ENCODE peak calls at places on chromosomes 16 and 17, in five cellular contexts. F is WTC11, K is A549, X is AG10803, D is BJ. R is an unnamed sample.

GRCh38 chr17:1649844-1650409 is at the start of gene RILP:
- DNase-seq in F (peak), K (peak), X (peak), D (no peak), R (peak)

GRCh38 chr17:82644148-82644547 is 4.1 kb downstream of the WDR45B start:
- DNase-seq in F (no peak), K (no peak), X (no peak), D (no peak), R (no peak)

GRCh38 chr17:47275245-47275984 is 21.8 kb downstream of the ITGB3 start:
- DNase-seq in F (peak), K (no peak), X (peak), D (peak), R (peak)

GRCh38 chr17:7853693-7854043 is 1.2 kb upstream of the TMEM88 start:
- DNase-seq in F (peak), K (no peak), X (no peak), D (no peak), R (no peak)

GRCh38 chr17:50688168-50688719 is 19.5 kb downstream of the ANKRD40 start:
- DNase-seq in F (no peak), K (no peak), X (no peak), D (no peak), R (no peak)

GRCh38 chr17:79023886-79024771 is at the start of gene C1QTNF1:
- DNase-seq in F (peak), K (peak), X (no peak), D (no peak), R (peak)

GRCh38 chr17:36188891-36189306 is 7.7 kb downstream of the CCL3L1 start:
- DNase-seq in F (no peak), K (no peak), X (no peak), D (no peak), R (no peak)

GRCh38 chr17:79980246-79981043 is 55.2 kb downstream of the TBC1D16 start:
- DNase-seq in F (peak), K (no peak), X (no peak), D (no peak), R (no peak)

GRCh38 chr17:32840241-32840640 is 36.7 kb downstream of the MYO1D start:
- DNase-seq in F (no peak), K (no peak), X (no peak), D (no peak), R (no peak)

GRCh38 chr16:86774931-86775330 is 196.6 kb downstream of the FOXL1 start:
- DNase-seq in F (no peak), K (no peak), X (no peak), D (no peak), R (no peak)

GRCh38 chr16:86772231-86772510 is 193.8 kb downstream of the FOXL1 start:
- DNase-seq in F (no peak), K (no peak), X (peak), D (no peak), R (no peak)

GRCh38 chr16:86771506-86772230 is 193.3 kb downstream of the FOXL1 start:
- DNase-seq in F (no peak), K (no peak), X (no peak), D (no peak), R (no peak)

GRCh38 chr16:86773339-86773715 is 195.0 kb downstream of the FOXL1 start:
- DNase-seq in F (no peak), K (no peak), X (no peak), D (no peak), R (no peak)

DNA sequence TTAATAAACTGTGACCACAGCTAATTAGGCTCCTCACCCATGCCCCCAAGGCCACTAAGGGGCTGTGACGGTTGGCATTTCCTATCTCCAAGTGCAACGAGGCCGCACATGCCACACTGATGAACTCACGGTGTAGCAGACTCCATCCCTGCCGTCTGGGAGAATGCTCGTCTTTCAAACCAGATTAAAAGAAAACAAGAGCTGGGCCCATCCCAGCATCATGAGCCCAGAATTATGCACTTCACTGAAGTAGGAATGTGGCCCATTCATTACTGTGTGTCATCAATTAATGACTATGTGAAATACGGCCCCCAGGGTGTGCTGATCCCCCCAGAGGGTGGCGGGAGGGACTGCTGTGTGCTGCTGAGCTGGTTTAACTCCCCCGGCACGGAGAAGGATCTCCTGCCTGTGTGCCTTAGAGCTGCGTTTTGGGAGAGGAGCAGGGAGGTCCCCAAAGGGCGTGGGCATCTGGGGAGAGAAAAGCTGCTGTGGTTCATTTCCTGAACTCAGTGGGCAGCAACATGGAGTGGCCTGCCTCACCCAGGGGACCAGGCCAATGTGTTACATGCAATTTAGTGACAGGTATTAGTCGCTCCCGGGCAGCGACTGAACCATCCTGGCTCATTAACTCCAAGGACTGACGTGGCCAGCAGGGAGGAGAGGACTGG is 194.5 kb downstream of the FOXL1 start:
- DNase-seq in F (no peak), K (no peak), X (peak), D (peak), R (no peak)
- TF ChIP-seq CTCF in F (no peak), K (no peak), X (no peak), D (no peak), R (no peak)

GRCh38 chr16:46918905-46919792 is 35.0 kb downstream of the GPT2 start:
- DNase-seq in F (no peak), K (no peak), X (no peak), D (no peak), R (no peak)
- TF ChIP-seq CTCF in F (no peak), K (no peak), X (no peak), D (no peak), R (no peak)

GRCh38 chr17:60314423-60314822 is 77.5 kb downstream of the USP32 start:
- DNase-seq in F (no peak), K (no peak), X (no peak), D (no peak), R (no peak)

GRCh38 chr17:60311936-60312335 is 80.0 kb downstream of the USP32 start:
- DNase-seq in F (no peak), K (no peak), X (peak), D (no peak), R (no peak)

GRCh38 chr17:60318830-60319229 is 73.1 kb downstream of the USP32 start:
- DNase-seq in F (no peak), K (no peak), X (no peak), D (no peak), R (no peak)

GRCh38 chr17:60311186-60311585 is 80.7 kb downstream of the USP32 start:
- DNase-seq in F (no peak), K (no peak), X (no peak), D (no peak), R (no peak)

GRCh38 chr17:60315650-60316049 is 76.3 kb downstream of the USP32 start:
- DNase-seq in F (no peak), K (no peak), X (no peak), D (no peak), R (no peak)
- TF ChIP-seq CTCF in F (no peak), K (peak), X (no peak), D (no peak), R (no peak)

GRCh38 chr16:10078541-10078949 is 103.7 kb downstream of the GRIN2A start:
- DNase-seq in F (peak), K (no peak), X (no peak), D (no peak), R (peak)
- TF ChIP-seq CTCF in F (no peak), K (no peak), X (no peak), D (no peak), R (peak)

GRCh38 chr17:27631897-27632725 is 1.1 kb downstream of the LGALS9 start:
- DNase-seq in F (no peak), K (no peak), X (no peak), D (no peak), R (no peak)
- TF ChIP-seq CTCF in F (no peak), K (no peak), X (no peak), D (no peak), R (no peak)

DNA sequence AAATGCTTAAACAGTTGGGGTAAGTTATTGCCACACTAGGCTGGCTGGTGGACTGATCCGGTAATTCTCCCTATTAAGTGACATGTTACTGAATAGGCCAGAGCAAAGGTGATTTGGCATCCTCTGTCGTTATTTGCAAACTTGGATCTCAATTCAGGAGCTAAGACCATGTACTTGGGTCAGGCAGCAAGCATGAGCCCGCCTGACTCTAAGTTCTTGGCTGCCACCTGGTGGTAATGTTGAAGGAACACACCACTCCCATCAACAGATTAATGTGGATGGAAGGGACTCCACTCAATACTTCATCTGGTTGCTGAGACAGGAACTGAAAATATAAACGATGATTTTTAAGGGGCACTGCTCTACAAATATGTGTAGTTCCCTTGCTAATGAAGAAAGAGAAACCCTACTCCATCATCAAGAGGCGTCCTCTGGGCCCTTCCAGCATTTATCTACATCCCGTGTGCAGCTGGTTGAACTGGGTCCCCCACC is 70.8 kb downstream of the EMP2 start:
- DNase-seq in F (peak), K (peak), X (peak), D (no peak), R (peak)
- TF ChIP-seq CTCF in F (peak), K (peak), X (peak), D (peak), R (peak)